ENCODE peak calls at places on chromosomes 2 and 18, in four cellular contexts. Z is esophagus muscularis mucosa, M is GM23248, Q is choroid plexus epithelial cell. V is an unnamed sample.

GRCh38 chr2:143258126-143258892 is 129.1 kb downstream of the ARHGAP15 start:
- DNase-seq in Z (no peak), M (no peak), Q (no peak), V (peak; percentile 30)

GRCh38 chr18:50986360-50987087 is 18.7 kb downstream of the ELAC1 start:
- DNase-seq in Z (no peak), M (peak; percentile 84), Q (peak; percentile 38), V (no peak)

GRCh38 chr18:13973061-13973460 is 57.7 kb upstream of the MC2R start:
- DNase-seq in Z (no peak), M (no peak), Q (no peak), V (no peak)

GRCh38 chr2:24635181-24635580 is 144.1 kb downstream of the NCOA1 start:
- DNase-seq in Z (no peak), M (peak; percentile 86), Q (peak; percentile 7), V (no peak)

GRCh38 chr2:150485114-150485870 is 2.2 kb downstream of the RND3 start:
- DNase-seq in Z (no peak), M (peak; percentile 84), Q (peak; percentile 80), V (no peak)

GRCh38 chr2:148876190-148876588 is 1.2 kb downstream of the KIF5C start:
- DNase-seq in Z (no peak), M (no peak), Q (no peak), V (no peak)

GRCh38 chr2:171159326-171160118 is 1.2 kb downstream of the TLK1 start:
- DNase-seq in Z (no peak), M (peak; percentile 85), Q (peak; percentile 88), V (peak; percentile 78)

GRCh38 chr18:22964116-22964515 is 31.0 kb downstream of the RBBP8 start:
- DNase-seq in Z (no peak), M (no peak), Q (peak; percentile 5), V (no peak)

GRCh38 chr2:144390424-144391020 is 129.4 kb downstream of the ZEB2 start:
- DNase-seq in Z (no peak), M (peak; percentile 21), Q (no peak), V (no peak)

GRCh38 chr2:118371500-118371899 is 283.2 kb downstream of the INSIG2 start:
- DNase-seq in Z (no peak), M (peak; percentile 82), Q (peak; percentile 51), V (peak; percentile 35)

GRCh38 chr18:35378206-35378795 is 1.2 kb upstream of the ZNF396 start:
- DNase-seq in Z (no peak), M (peak; percentile 71), Q (peak; percentile 41), V (peak; percentile 15)

GRCh38 chr2:25494626-25495025 is 152.9 kb upstream of the DNMT3A start:
- DNase-seq in Z (no peak), M (peak; percentile 45), Q (peak; percentile 58), V (no peak)

GRCh38 chr18:70781860-70782453 is 493.1 kb downstream of the SOCS6 start:
- DNase-seq in Z (no peak), M (peak; percentile 57), Q (peak; percentile 60), V (peak; percentile 62)

GRCh38 chr18:77059294-77059916 is 73.2 kb downstream of the MBP start:
- DNase-seq in Z (no peak), M (peak; percentile 78), Q (peak; percentile 92), V (peak; percentile 91)

GRCh38 chr2:207734264-207734635 is 22.8 kb downstream of the CCNYL1 start:
- DNase-seq in Z (no peak), M (peak; percentile 56), Q (peak; percentile 85), V (peak; percentile 46)

GRCh38 chr2:107633580-107634147 is 193.0 kb upstream of the RGPD4 start:
- DNase-seq in Z (no peak), M (peak; percentile 91), Q (peak; percentile 92), V (peak; percentile 80)

GRCh38 chr18:35949903-35950627 is 22.4 kb upstream of the RMP24 start:
- DNase-seq in Z (no peak), M (peak; percentile 67), Q (peak; percentile 77), V (peak; percentile 53)

GRCh38 chr18:76482267-76482666 is 12.8 kb downstream of the ZNF516 start:
- DNase-seq in Z (no peak), M (no peak), Q (no peak), V (no peak)

GRCh38 chr2:42248846-42249245 is 79.7 kb downstream of the EML4 start:
- DNase-seq in Z (no peak), M (no peak), Q (no peak), V (no peak)

GRCh38 chr2:42241517-42241916 is 72.4 kb downstream of the EML4 start:
- DNase-seq in Z (no peak), M (no peak), Q (no peak), V (no peak)

GRCh38 chr2:42243297-42243696 is 74.1 kb downstream of the EML4 start:
- DNase-seq in Z (no peak), M (no peak), Q (no peak), V (no peak)

GRCh38 chr2:42244520-42244919 is 75.4 kb downstream of the EML4 start:
- DNase-seq in Z (no peak), M (no peak), Q (no peak), V (no peak)

DNA sequence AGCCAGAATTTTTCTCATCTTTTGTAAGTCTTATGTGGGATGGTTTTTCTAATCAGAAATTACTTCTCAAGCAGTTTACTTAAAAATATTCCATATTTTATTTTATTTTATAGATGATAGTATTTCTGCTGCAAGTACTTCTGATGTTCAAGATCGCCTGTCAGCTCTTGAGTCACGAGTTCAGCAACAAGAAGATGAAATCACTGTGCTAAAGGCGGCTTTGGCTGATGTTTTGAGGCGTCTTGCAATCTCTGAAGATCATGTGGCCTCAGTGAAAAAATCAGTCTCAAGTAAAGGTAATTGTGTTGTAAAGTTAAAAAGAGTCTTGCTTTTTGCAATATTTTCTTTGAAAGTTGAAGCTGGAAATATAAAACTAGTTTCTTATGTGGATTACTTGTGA is 76.2 kb downstream of the EML4 start:
- DNase-seq in Z (no peak), M (no peak), Q (no peak), V (no peak)
- H3K4me3 ChIP-seq in Z (no peak overlapping the region), M (no peak overlapping the region), Q (no peak overlapping the region), V (no peak overlapping the region)

GRCh38 chr2:189327879-189328351 is 113.4 kb upstream of the WDR75 start:
- DNase-seq in Z (no peak), M (peak; percentile 38), Q (peak; percentile 37), V (no peak)
- H3K4me3 ChIP-seq in Z (no peak overlapping the region), M (no peak overlapping the region), Q (no peak overlapping the region), V (no peak overlapping the region)

GRCh38 chr2:104746790-104747320 is 107.1 kb upstream of the POU3F3 start:
- DNase-seq in Z (no peak), M (no peak), Q (no peak), V (no peak)
- H3K4me3 ChIP-seq in Z (no peak overlapping the region), M (no peak overlapping the region), Q (no peak overlapping the region), V (no peak overlapping the region)

GRCh38 chr18:7770903-7771302 is 203.8 kb downstream of the PTPRM start:
- DNase-seq in Z (no peak), M (no peak), Q (no peak), V (no peak)
- H3K4me3 ChIP-seq in Z (no peak overlapping the region), M (no peak overlapping the region), Q (no peak overlapping the region), V (no peak overlapping the region)

GRCh38 chr2:119679526-119679837 is 481 bp downstream of the TMEM177 start:
- DNase-seq in Z (no peak), M (no peak), Q (no peak), V (no peak)

GRCh38 chr2:119681868-119682220 is 2.8 kb downstream of the TMEM177 start:
- DNase-seq in Z (no peak), M (no peak), Q (no peak), V (no peak)

GRCh38 chr2:119681196-119681867 is 2.3 kb downstream of the TMEM177 start:
- DNase-seq in Z (no peak), M (no peak), Q (no peak), V (no peak)

GRCh38 chr2:119679846-119680245 is 845 bp downstream of the TMEM177 start:
- DNase-seq in Z (no peak), M (no peak), Q (no peak), V (no peak)

DNA sequence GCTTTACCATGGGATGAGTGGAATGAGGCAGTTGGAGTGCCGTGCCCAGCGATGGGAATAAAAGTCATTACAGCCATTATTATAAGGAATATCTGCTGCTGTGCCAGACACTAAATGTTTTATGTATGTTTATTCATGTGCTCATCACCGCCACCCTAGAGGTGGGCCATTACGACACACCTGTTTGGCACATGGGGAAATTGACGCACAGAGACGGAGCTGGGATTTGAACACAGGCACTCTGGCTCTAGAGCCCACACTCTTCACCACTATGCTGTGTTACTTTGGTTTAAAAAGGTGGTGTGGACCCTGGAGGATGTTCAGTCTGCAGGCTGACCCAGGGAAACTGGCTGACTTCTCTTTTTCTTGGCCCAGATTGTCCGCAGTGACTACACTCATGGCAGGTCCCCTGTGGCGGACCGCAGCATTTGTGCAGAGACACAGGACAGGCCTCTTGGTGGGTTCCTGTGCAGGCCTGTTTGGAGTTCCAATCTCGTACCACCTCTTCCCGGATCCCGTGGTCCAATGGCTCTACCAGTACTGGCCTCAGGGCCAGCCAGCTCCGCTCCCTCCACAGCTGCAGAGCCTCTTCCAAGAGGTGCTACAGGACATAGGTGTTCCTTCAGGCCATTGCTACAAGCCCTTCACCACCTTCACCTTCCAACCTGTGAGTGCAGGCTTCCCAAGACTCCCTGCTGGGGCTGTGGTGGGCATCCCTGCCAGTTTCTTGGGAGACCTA is 1.6 kb downstream of the TMEM177 start:
- DNase-seq in Z (no peak), M (no peak), Q (no peak), V (no peak)
- H3K4me3 ChIP-seq in Z (no peak overlapping the region), M (peak overlapping the region; percentile 93), Q (no peak overlapping the region), V (peak overlapping the region; percentile 84)

DNA sequence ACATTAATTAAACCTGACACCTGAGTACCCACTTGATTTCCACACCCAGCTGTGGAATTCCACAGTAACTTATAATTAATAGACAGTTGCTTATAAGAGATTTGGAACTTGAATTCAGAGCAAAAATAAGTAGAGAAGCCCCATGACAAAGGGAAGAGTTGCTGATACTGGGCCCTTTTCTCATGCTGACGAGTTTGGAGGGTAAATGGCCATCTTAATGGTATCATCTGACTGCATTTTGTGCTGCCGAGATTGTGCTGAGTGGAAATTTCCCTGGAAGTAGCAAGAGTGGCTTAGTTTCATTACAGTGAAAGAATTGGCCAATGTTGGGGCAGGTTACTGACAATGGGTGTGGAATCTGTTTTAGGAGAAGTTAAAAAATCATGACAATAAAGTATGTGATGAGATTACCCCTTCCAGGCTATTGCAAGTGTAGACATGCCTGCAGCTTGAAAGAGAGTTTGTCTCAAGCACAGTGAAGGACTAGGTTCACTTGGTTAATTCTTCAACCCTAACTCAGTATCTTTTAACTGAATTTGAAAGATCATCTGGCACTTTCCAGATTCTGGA is 49.9 kb downstream of the VSNL1 start:
- DNase-seq in Z (no peak), M (no peak), Q (no peak), V (no peak)
- H3K4me3 ChIP-seq in Z (no peak overlapping the region), M (no peak overlapping the region), Q (no peak overlapping the region), V (no peak overlapping the region)

GRCh38 chr2:204665244-204665643 is 120.0 kb downstream of the PARD3B start:
- DNase-seq in Z (no peak), M (peak; percentile 57), Q (peak; percentile 62), V (no peak)
- H3K4me3 ChIP-seq in Z (no peak overlapping the region), M (peak overlapping the region; percentile 29), Q (no peak overlapping the region), V (no peak overlapping the region)

V was measured in NB4.